ENCODE peak calls at places on chromosomes 6 and 20, in four cellular contexts. D is dorsolateral prefrontal cortex, E is LoVo, C is progenitor cell of endocrine pancreas. Y is an unnamed sample.

GRCh38 chr6:93040375-93040774 is 379.0 kb downstream of the EPHA7 start:
- DNase-seq in D (no peak), E (no peak), C (no peak), Y (no peak)

GRCh38 chr20:57967364-57967763 is 257.5 kb upstream of the PMEPA1 start:
- DNase-seq in D (no peak), E (no peak), C (no peak), Y (no peak)

GRCh38 chr6:42819803-42820508 is 38.1 kb downstream of the BICRAL start:
- DNase-seq in D (no peak), E (no peak), C (no peak), Y (peak)

GRCh38 chr20:48807586-48808381 is 20.0 kb downstream of the PREX1 start:
- DNase-seq in D (peak), E (no peak), C (no peak), Y (no peak)

GRCh38 chr6:75135447-75135846 is 70.4 kb downstream of the COL12A1 start:
- DNase-seq in D (no peak), E (no peak), C (no peak), Y (no peak)

GRCh38 chr6:45562171-45562570 is 184.4 kb upstream of the SUPT3H start:
- DNase-seq in D (no peak), E (no peak), C (no peak), Y (no peak)

GRCh38 chr6:14638932-14639875 is 521.6 kb downstream of the CD83 start:
- DNase-seq in D (no peak), E (no peak), C (no peak), Y (peak)

GRCh38 chr20:62045529-62046277 is 20.0 kb downstream of the TAF4 start:
- DNase-seq in D (no peak), E (no peak), C (no peak), Y (no peak)

GRCh38 chr6:123316733-123317323 is 319.9 kb downstream of the TRDN start:
- DNase-seq in D (no peak), E (peak), C (no peak), Y (no peak)

GRCh38 chr6:100618349-100618671 is 153.6 kb upstream of the SIM1 start:
- DNase-seq in D (no peak), E (no peak), C (no peak), Y (no peak)

GRCh38 chr6:11188161-11188915 is 44.1 kb downstream of the NEDD9 start:
- DNase-seq in D (no peak), E (no peak), C (no peak), Y (no peak)

GRCh38 chr6:84764332-84765049 is at the start of gene TBX18:
- DNase-seq in D (no peak), E (peak), C (peak), Y (no peak)

GRCh38 chr6:1027795-1028569 is 283.9 kb upstream of the FOXQ1 start:
- DNase-seq in D (no peak), E (no peak), C (no peak), Y (no peak)

GRCh38 chr6:650098-650497 is 6.8 kb downstream of the HUS1B start:
- DNase-seq in D (no peak), E (no peak), C (no peak), Y (no peak)

GRCh38 chr20:33521461-33521860 is 31.6 kb downstream of the CBFA2T2 start:
- DNase-seq in D (no peak), E (no peak), C (no peak), Y (no peak)

GRCh38 chr6:30481213-30481964 is 7.9 kb upstream of the HLA-E start:
- DNase-seq in D (no peak), E (no peak), C (no peak), Y (no peak)

GRCh38 chr6:16058188-16058780 is 70.6 kb upstream of the MYLIP start:
- DNase-seq in D (no peak), E (no peak), C (no peak), Y (no peak)

GRCh38 chr20:1015181-1015580 is 13.1 kb upstream of the RSPO4 start:
- DNase-seq in D (no peak), E (no peak), C (no peak), Y (no peak)

GRCh38 chr6:49269190-49269589 is 193.9 kb downstream of the MMUT start:
- DNase-seq in D (no peak), E (no peak), C (no peak), Y (no peak)

GRCh38 chr6:63268574-63268973 is 51.2 kb downstream of the LGSN start:
- DNase-seq in D (no peak), E (no peak), C (no peak), Y (no peak)

GRCh38 chr20:53751394-53752368 is 158.0 kb upstream of the ZNF217 start:
- DNase-seq in D (no peak), E (no peak), C (no peak), Y (no peak)

GRCh38 chr6:14877758-14878157 is 368.1 kb upstream of the JARID2 start:
- DNase-seq in D (no peak), E (no peak), C (no peak), Y (no peak)

GRCh38 chr6:167548451-167548850 is 223.6 kb downstream of the TTLL2 start:
- DNase-seq in D (no peak), E (no peak), C (no peak), Y (no peak)